ENCODE peak calls at places on chromosomes 3 and 15, in four cellular contexts. D is OCI-LY7, V is A549, E is body of pancreas. S is an unnamed sample.

GRCh38 chr15:81502436-81502835 is 128.4 kb upstream of the TMC3 start:
- DNase-seq in D (no peak), V (no peak), E (no peak), S (no peak)

GRCh38 chr3:197734667-197735318 is 1.9 kb downstream of the RUBCN start:
- DNase-seq in D (peak; percentile 92), V (no peak), E (no peak), S (no peak)

GRCh38 chr3:179141890-179142289 is 6.3 kb upstream of the PIK3CA start:
- DNase-seq in D (no peak), V (no peak), E (no peak), S (no peak)

GRCh38 chr3:121552379-121552778 is 6.6 kb upstream of the POLQ start:
- DNase-seq in D (no peak), V (no peak), E (no peak), S (no peak)

GRCh38 chr3:177760803-177761202 is 563.5 kb upstream of the TBL1XR1 start:
- DNase-seq in D (no peak), V (no peak), E (no peak), S (no peak)

GRCh38 chr3:184788751-184789150 is 23.2 kb upstream of the VPS8 start:
- DNase-seq in D (no peak), V (no peak), E (no peak), S (no peak)

GRCh38 chr3:42213417-42213816 is 52.6 kb downstream of the CCK start:
- DNase-seq in D (peak; percentile 37), V (no peak), E (no peak), S (no peak)

GRCh38 chr15:73225358-73226015 is 143.3 kb downstream of the HCN4 start:
- DNase-seq in D (no peak), V (no peak), E (no peak), S (no peak)

GRCh38 chr3:81643721-81644120 is 117.7 kb downstream of the GBE1 start:
- DNase-seq in D (no peak), V (no peak), E (no peak), S (no peak)

GRCh38 chr15:71804695-71805470 is 5.5 kb upstream of the NR2E3 start:
- DNase-seq in D (peak; percentile 6), V (no peak), E (peak; percentile 22), S (no peak)

GRCh38 chr3:155604126-155604525 is 140.7 kb downstream of the PLCH1 start:
- DNase-seq in D (no peak), V (no peak), E (no peak), S (no peak)

GRCh38 chr3:162175904-162176303 is 679.3 kb downstream of the OTOL1 start:
- DNase-seq in D (no peak), V (no peak), E (no peak), S (no peak)

GRCh38 chr15:44713006-44713966 is 2.0 kb downstream of the B2M start:
- DNase-seq in D (peak; percentile 52), V (peak; percentile 36), E (no peak), S (no peak)

GRCh38 chr3:87756616-87757015 is 302.2 kb downstream of the CGGBP1 start:
- DNase-seq in D (no peak), V (no peak), E (no peak), S (no peak)

GRCh38 chr3:49606427-49606826 is 52.1 kb downstream of the BSN start:
- DNase-seq in D (no peak), V (no peak), E (no peak), S (no peak)

GRCh38 chr3:122498152-122498551 is 16.6 kb downstream of the KPNA1 start:
- DNase-seq in D (no peak), V (no peak), E (no peak), S (no peak)

GRCh38 chr15:66673410-66674322 is 28.4 kb upstream of the SMAD6 start:
- DNase-seq in D (peak; percentile 84), V (no peak), E (peak; percentile 70), S (peak; percentile 79)

GRCh38 chr15:72135719-72136118 is 17.5 kb downstream of the SENP8 start:
- DNase-seq in D (no peak), V (no peak), E (no peak), S (no peak)

GRCh38 chr3:171351676-171352075 is 108.5 kb downstream of the TNIK start:
- DNase-seq in D (no peak), V (no peak), E (no peak), S (no peak)

GRCh38 chr15:63763476-63764123 is 70.1 kb downstream of the HERC1 start:
- DNase-seq in D (no peak), V (no peak), E (no peak), S (no peak)

GRCh38 chr15:90114451-90114901 is 12.2 kb upstream of the IDH2 start:
- DNase-seq in D (no peak), V (no peak), E (no peak), S (no peak)

GRCh38 chr3:100136921-100137320 is 22.6 kb upstream of the FILIP1L start:
- DNase-seq in D (no peak), V (no peak), E (no peak), S (no peak)

GRCh38 chr3:148089171-148089570 is 608.5 kb upstream of the AGTR1 start:
- DNase-seq in D (no peak), V (no peak), E (no peak), S (no peak)

GRCh38 chr3:45966371-45966780 is 23.1 kb downstream of the CXCR6 start:
- DNase-seq in D (no peak), V (no peak), E (no peak), S (no peak)

GRCh38 chr15:31214864-31215489 is 111.7 kb upstream of the KLF13 start:
- DNase-seq in D (no peak), V (no peak), E (peak; percentile 29), S (peak; percentile 88)

GRCh38 chr3:140753865-140754754 is 76.2 kb downstream of the TRIM42 start:
- DNase-seq in D (peak; percentile 73), V (no peak), E (no peak), S (no peak)

GRCh38 chr15:92443381-92443780 is 49.7 kb downstream of the ST8SIA2 start:
- DNase-seq in D (no peak), V (no peak), E (no peak), S (no peak)

GRCh38 chr15:93562752-93563151 is 473.7 kb upstream of the RGMA start:
- DNase-seq in D (no peak), V (no peak), E (no peak), S (no peak)

GRCh38 chr3:190088890-190089289 is 31.8 kb downstream of the P3H2 start:
- DNase-seq in D (no peak), V (no peak), E (no peak), S (no peak)

GRCh38 chr3:101725192-101725889 is 927 bp downstream of the CEP97 start:
- DNase-seq in D (peak; percentile 71), V (peak; percentile 8), E (peak; percentile 22), S (peak; percentile 64)

GRCh38 chr3:120767106-120767505 is 24.6 kb downstream of the GTF2E1 start:
- DNase-seq in D (no peak), V (no peak), E (no peak), S (no peak)

GRCh38 chr15:36075333-36075732 is 504.1 kb upstream of the CDIN1 start:
- DNase-seq in D (no peak), V (no peak), E (no peak), S (no peak)

DNA sequence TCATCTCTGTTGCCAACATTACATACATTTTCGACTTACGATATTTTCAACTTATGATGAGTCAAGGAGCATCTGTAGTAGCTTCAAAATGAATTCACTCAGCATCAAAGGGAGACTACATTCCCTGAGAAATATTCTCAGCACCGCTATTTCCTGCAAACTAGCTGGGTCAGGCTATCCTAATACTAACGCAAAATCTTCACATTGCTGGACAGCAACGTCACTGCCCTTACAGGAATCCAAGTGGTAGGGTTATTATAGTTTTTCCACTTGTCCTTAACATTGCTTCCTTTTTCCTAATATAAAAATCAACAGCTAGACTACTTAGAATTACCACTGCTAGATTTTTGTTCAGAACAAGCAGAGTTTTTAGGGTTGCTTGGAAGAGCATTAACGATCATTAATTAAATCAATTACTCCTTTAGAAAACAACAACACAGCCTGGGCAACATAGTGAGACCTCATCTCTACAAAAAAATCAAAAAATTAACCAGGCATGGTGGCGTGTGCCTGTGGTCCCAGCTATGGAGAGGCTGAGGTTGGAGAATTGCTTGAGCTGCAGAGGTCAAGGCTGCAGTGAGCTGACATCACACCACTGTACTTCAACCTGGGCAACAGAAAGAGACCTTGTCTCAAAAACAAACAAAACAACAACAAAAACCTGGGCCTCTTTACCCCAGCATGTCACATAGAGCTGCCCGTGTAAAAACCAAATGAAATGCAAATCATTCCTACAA is 6.9 kb downstream of the ADAM10 start:
- DNase-seq in D (no peak), V (no peak), E (no peak), S (no peak)
- H3K27ac ChIP-seq in D (no peak overlapping the region), V (no peak overlapping the region), E (no peak overlapping the region), S (no peak overlapping the region)

GRCh38 chr3:160449660-160450598 is at the start of gene TRIM59:
- DNase-seq in D (peak; percentile 98), V (peak; percentile 99), E (peak; percentile 96), S (peak; percentile 97)

GRCh38 chr3:160448845-160449659 is 534 bp downstream of the TRIM59 start:
- DNase-seq in D (peak; percentile 70), V (no peak), E (no peak), S (no peak)

GRCh38 chr3:160451602-160452001 is 2.0 kb upstream of the TRIM59 start:
- DNase-seq in D (no peak), V (no peak), E (no peak), S (no peak)

GRCh38 chr3:160447544-160447943 is 2.0 kb downstream of the TRIM59 start:
- DNase-seq in D (no peak), V (no peak), E (no peak), S (no peak)

DNA sequence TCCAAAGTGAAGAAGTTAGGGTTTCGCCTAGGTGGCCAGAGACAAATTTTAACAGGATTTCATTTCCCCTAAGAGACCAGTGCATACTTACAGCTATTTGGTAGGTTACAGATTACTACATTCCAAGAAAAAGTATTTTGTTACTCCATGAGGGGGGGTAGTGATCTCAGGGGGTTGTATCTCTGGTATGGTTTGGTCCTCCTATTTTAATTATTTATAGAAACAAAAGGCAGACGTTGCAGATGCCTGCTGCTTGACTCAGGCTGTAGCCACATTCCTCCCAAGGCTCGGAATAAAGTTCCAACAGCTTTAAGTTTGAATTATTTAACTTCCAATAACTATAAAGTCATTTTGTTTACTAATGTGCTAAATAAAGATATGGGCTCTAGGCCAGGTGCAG is 1.3 kb upstream of the TRIM59 start:
- DNase-seq in D (no peak), V (no peak), E (no peak), S (no peak)
- TF ChIP-seq CTCF in D (no peak), V (no peak), E (no peak), S (no peak)

DNA sequence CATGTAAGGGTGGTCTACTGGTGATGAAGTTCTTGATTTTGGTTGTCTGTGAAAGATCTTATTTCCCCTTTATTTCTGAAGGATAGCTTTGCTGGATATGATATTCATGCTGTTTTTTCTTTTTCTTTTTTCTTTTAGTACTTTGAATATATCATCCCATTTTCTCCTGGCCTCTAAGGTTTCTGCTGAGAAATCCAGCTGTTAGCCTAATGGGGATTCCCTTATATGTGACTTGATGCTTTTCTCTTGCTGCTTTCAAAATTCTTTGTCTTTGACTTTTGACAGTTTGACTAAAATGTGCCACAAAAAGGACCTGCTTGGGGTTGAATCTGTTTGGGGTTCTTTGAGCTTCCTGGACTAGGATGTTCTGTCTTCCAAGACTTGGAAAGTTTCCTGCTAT is 62.6 kb downstream of the AP4E1 start:
- DNase-seq in D (no peak), V (no peak), E (no peak), S (no peak)
- H3K9me3 ChIP-seq in D (peaks cover 19% of the 10 kb centered on the region), V (peaks cover 22% of the 10 kb centered on the region), E (peaks cover 17% of the 10 kb centered on the region), S (peaks cover 20% of the 10 kb centered on the region)

GRCh38 chr3:23964537-23964936 is 19.5 kb downstream of the NR1D2 start:
- DNase-seq in D (no peak), V (no peak), E (no peak), S (no peak)
- H3K27ac ChIP-seq in D (no peak overlapping the region), V (peak overlapping the region; percentile 72), E (no peak overlapping the region), S (no peak overlapping the region)

GRCh38 chr15:52336530-52336929 is 40.9 kb upstream of the MYO5C start:
- DNase-seq in D (peak; percentile 48), V (no peak), E (peak; percentile 60), S (no peak)
- TF ChIP-seq CTCF in D (peak; percentile 79), V (peak; percentile 19), E (peak; percentile 18), S (no peak)

GRCh38 chr3:126525091-126525852 is 1.3 kb downstream of the CHST13 start:
- DNase-seq in D (no peak), V (no peak), E (no peak), S (peak; percentile 40)
- H3K9me3 ChIP-seq in D (no peaks in the 10 kb centered on the region), V (no peaks in the 10 kb centered on the region), E (no peaks in the 10 kb centered on the region), S (no peaks in the 10 kb centered on the region)